ENCODE peak calls at places on chromosomes 4 and X, in ten cellular contexts. One of them, this sample, is unnamed.

GRCh38 chr4:183436417-183436816 is 8.0 kb upstream of the CDKN2AIP start:
- DNase-seq in glutamatergic neuron: no peak
- DNase-seq in fibroblast of mammary gland: no peak
- DNase-seq in AG04450: no peak
- DNase-seq in cardiac muscle cell: peak; percentile 11
- DNase-seq in astrocyte: no peak
- DNase-seq in mucosa of descending colon: no peak
- DNase-seq in heart right ventricle: no peak
- DNase-seq in MM.1S: no peak
- DNase-seq in ovary: no peak
- DNase-seq in this sample: no peak

GRCh38 chrX:145405012-145405411 is 157.7 kb downstream of the SPANXN1 start:
- DNase-seq in glutamatergic neuron: no peak
- DNase-seq in fibroblast of mammary gland: peak; percentile 33
- DNase-seq in AG04450: no peak
- DNase-seq in cardiac muscle cell: peak; percentile 13
- DNase-seq in astrocyte: no peak
- DNase-seq in mucosa of descending colon: no peak
- DNase-seq in heart right ventricle: no peak
- DNase-seq in MM.1S: peak; percentile 56
- DNase-seq in ovary: no peak
- DNase-seq in this sample: peak; percentile 16

GRCh38 chr4:163621844-163622243 is 127.4 kb downstream of the TMA16 start:
- DNase-seq in glutamatergic neuron: no peak
- DNase-seq in fibroblast of mammary gland: no peak
- DNase-seq in AG04450: no peak
- DNase-seq in cardiac muscle cell: no peak
- DNase-seq in astrocyte: no peak
- DNase-seq in mucosa of descending colon: no peak
- DNase-seq in heart right ventricle: no peak
- DNase-seq in MM.1S: no peak
- DNase-seq in ovary: no peak
- DNase-seq in this sample: no peak

GRCh38 chr4:3311489-3312171 is 18.8 kb downstream of the RGS12 start:
- DNase-seq in glutamatergic neuron: no peak
- DNase-seq in fibroblast of mammary gland: no peak
- DNase-seq in AG04450: no peak
- DNase-seq in cardiac muscle cell: no peak
- DNase-seq in astrocyte: no peak
- DNase-seq in mucosa of descending colon: no peak
- DNase-seq in heart right ventricle: no peak
- DNase-seq in MM.1S: no peak
- DNase-seq in ovary: no peak
- DNase-seq in this sample: no peak

GRCh38 chrX:70117738-70118137 is 15.5 kb upstream of the IGBP1 start:
- DNase-seq in glutamatergic neuron: no peak
- DNase-seq in fibroblast of mammary gland: no peak
- DNase-seq in AG04450: no peak
- DNase-seq in cardiac muscle cell: no peak
- DNase-seq in astrocyte: no peak
- DNase-seq in mucosa of descending colon: no peak
- DNase-seq in heart right ventricle: no peak
- DNase-seq in MM.1S: no peak
- DNase-seq in ovary: no peak
- DNase-seq in this sample: no peak

GRCh38 chr4:176964116-176964691 is 171.5 kb upstream of the VEGFC start:
- DNase-seq in glutamatergic neuron: no peak
- DNase-seq in fibroblast of mammary gland: peak; percentile 25
- DNase-seq in AG04450: no peak
- DNase-seq in cardiac muscle cell: no peak
- DNase-seq in astrocyte: no peak
- DNase-seq in mucosa of descending colon: no peak
- DNase-seq in heart right ventricle: no peak
- DNase-seq in MM.1S: peak; percentile 14
- DNase-seq in ovary: no peak
- DNase-seq in this sample: no peak

GRCh38 chr4:173293663-173294062 is 40.5 kb downstream of the HMGB2 start:
- DNase-seq in glutamatergic neuron: no peak
- DNase-seq in fibroblast of mammary gland: no peak
- DNase-seq in AG04450: no peak
- DNase-seq in cardiac muscle cell: no peak
- DNase-seq in astrocyte: no peak
- DNase-seq in mucosa of descending colon: no peak
- DNase-seq in heart right ventricle: no peak
- DNase-seq in MM.1S: no peak
- DNase-seq in ovary: no peak
- DNase-seq in this sample: no peak

GRCh38 chrX:18874560-18875255 is 109.2 kb downstream of the PHKA2 start:
- DNase-seq in glutamatergic neuron: no peak
- DNase-seq in fibroblast of mammary gland: no peak
- DNase-seq in AG04450: no peak
- DNase-seq in cardiac muscle cell: no peak
- DNase-seq in astrocyte: no peak
- DNase-seq in mucosa of descending colon: no peak
- DNase-seq in heart right ventricle: no peak
- DNase-seq in MM.1S: no peak
- DNase-seq in ovary: no peak
- DNase-seq in this sample: no peak

GRCh38 chr4:48483777-48484493 is 792 bp downstream of the SLC10A4 start:
- DNase-seq in glutamatergic neuron: peak; percentile 23
- DNase-seq in fibroblast of mammary gland: no peak
- DNase-seq in AG04450: no peak
- DNase-seq in cardiac muscle cell: no peak
- DNase-seq in astrocyte: no peak
- DNase-seq in mucosa of descending colon: no peak
- DNase-seq in heart right ventricle: no peak
- DNase-seq in MM.1S: no peak
- DNase-seq in ovary: no peak
- DNase-seq in this sample: no peak

GRCh38 chrX:70268034-70268433 is at the start of gene ARR3:
- DNase-seq in glutamatergic neuron: no peak
- DNase-seq in fibroblast of mammary gland: no peak
- DNase-seq in AG04450: no peak
- DNase-seq in cardiac muscle cell: no peak
- DNase-seq in astrocyte: no peak
- DNase-seq in mucosa of descending colon: no peak
- DNase-seq in heart right ventricle: no peak
- DNase-seq in MM.1S: no peak
- DNase-seq in ovary: no peak
- DNase-seq in this sample: no peak

GRCh38 chr4:7259039-7259438 is 66.7 kb downstream of the SORCS2 start:
- DNase-seq in glutamatergic neuron: no peak
- DNase-seq in fibroblast of mammary gland: no peak
- DNase-seq in AG04450: no peak
- DNase-seq in cardiac muscle cell: no peak
- DNase-seq in astrocyte: no peak
- DNase-seq in mucosa of descending colon: no peak
- DNase-seq in heart right ventricle: no peak
- DNase-seq in MM.1S: no peak
- DNase-seq in ovary: no peak
- DNase-seq in this sample: no peak

GRCh38 chr4:80336582-80336981 is 1.1 kb downstream of the CFAP299 start:
- DNase-seq in glutamatergic neuron: no peak
- DNase-seq in fibroblast of mammary gland: peak; percentile 42
- DNase-seq in AG04450: no peak
- DNase-seq in cardiac muscle cell: peak; percentile 63
- DNase-seq in astrocyte: peak; percentile 33
- DNase-seq in mucosa of descending colon: no peak
- DNase-seq in heart right ventricle: no peak
- DNase-seq in MM.1S: peak; percentile 31
- DNase-seq in ovary: peak; percentile 19
- DNase-seq in this sample: peak; percentile 19

GRCh38 chrX:101550362-101550761 is at the start of gene ARMCX1:
- DNase-seq in glutamatergic neuron: peak; percentile 72
- DNase-seq in fibroblast of mammary gland: peak; percentile 84
- DNase-seq in AG04450: peak; percentile 45
- DNase-seq in cardiac muscle cell: peak; percentile 50
- DNase-seq in astrocyte: peak; percentile 67
- DNase-seq in mucosa of descending colon: peak; percentile 69
- DNase-seq in heart right ventricle: peak; percentile 66
- DNase-seq in MM.1S: no peak
- DNase-seq in ovary: peak; percentile 72
- DNase-seq in this sample: peak; percentile 64

GRCh38 chrX:107197306-107197705 is 8.9 kb downstream of the NUP62CL start:
- DNase-seq in glutamatergic neuron: no peak
- DNase-seq in fibroblast of mammary gland: no peak
- DNase-seq in AG04450: no peak
- DNase-seq in cardiac muscle cell: no peak
- DNase-seq in astrocyte: no peak
- DNase-seq in mucosa of descending colon: no peak
- DNase-seq in heart right ventricle: no peak
- DNase-seq in MM.1S: no peak
- DNase-seq in ovary: no peak
- DNase-seq in this sample: no peak

GRCh38 chrX:13885591-13885990 is 68.7 kb upstream of the GPM6B start:
- DNase-seq in glutamatergic neuron: no peak
- DNase-seq in fibroblast of mammary gland: no peak
- DNase-seq in AG04450: no peak
- DNase-seq in cardiac muscle cell: no peak
- DNase-seq in astrocyte: peak; percentile 79
- DNase-seq in mucosa of descending colon: no peak
- DNase-seq in heart right ventricle: no peak
- DNase-seq in MM.1S: no peak
- DNase-seq in ovary: no peak
- DNase-seq in this sample: no peak

GRCh38 chrX:51496501-51497291 is at the start of gene NUDT11:
- DNase-seq in glutamatergic neuron: peak; percentile 85
- DNase-seq in fibroblast of mammary gland: peak; percentile 69
- DNase-seq in AG04450: no peak
- DNase-seq in cardiac muscle cell: peak; percentile 86
- DNase-seq in astrocyte: peak; percentile 54
- DNase-seq in mucosa of descending colon: peak; percentile 52
- DNase-seq in heart right ventricle: peak; percentile 58
- DNase-seq in MM.1S: peak; percentile 67
- DNase-seq in ovary: peak; percentile 68
- DNase-seq in this sample: peak; percentile 60

GRCh38 chrX:51494409-51494808 is 2.0 kb downstream of the NUDT11 start:
- DNase-seq in glutamatergic neuron: no peak
- DNase-seq in fibroblast of mammary gland: peak; percentile 19
- DNase-seq in AG04450: no peak
- DNase-seq in cardiac muscle cell: no peak
- DNase-seq in astrocyte: no peak
- DNase-seq in mucosa of descending colon: no peak
- DNase-seq in heart right ventricle: no peak
- DNase-seq in MM.1S: peak; percentile 22
- DNase-seq in ovary: no peak
- DNase-seq in this sample: no peak
- TF ChIP-seq CTCF in glutamatergic neuron: no peak
- TF ChIP-seq CTCF in fibroblast of mammary gland: peak; percentile 36
- TF ChIP-seq CTCF in AG04450: peak; percentile 45
- TF ChIP-seq CTCF in cardiac muscle cell: peak; percentile 16
- TF ChIP-seq CTCF in astrocyte: peak; percentile 21
- TF ChIP-seq CTCF in mucosa of descending colon: no peak
- TF ChIP-seq CTCF in heart right ventricle: no peak
- TF ChIP-seq CTCF in MM.1S: peak; percentile 35
- TF ChIP-seq CTCF in ovary: no peak
- TF ChIP-seq CTCF in this sample: no peak

GRCh38 chr4:116055857-116056827 is 942.7 kb upstream of the NDST4 start:
- DNase-seq in glutamatergic neuron: no peak
- DNase-seq in fibroblast of mammary gland: peak; percentile 5
- DNase-seq in AG04450: no peak
- DNase-seq in cardiac muscle cell: no peak
- DNase-seq in astrocyte: peak; percentile 3
- DNase-seq in mucosa of descending colon: no peak
- DNase-seq in heart right ventricle: no peak
- DNase-seq in MM.1S: peak; percentile 42
- DNase-seq in ovary: no peak
- DNase-seq in this sample: no peak
- TF ChIP-seq CTCF in glutamatergic neuron: peak; percentile 48
- TF ChIP-seq CTCF in fibroblast of mammary gland: peak; percentile 23
- TF ChIP-seq CTCF in AG04450: no peak
- TF ChIP-seq CTCF in cardiac muscle cell: peak; percentile 9
- TF ChIP-seq CTCF in astrocyte: peak; percentile 8
- TF ChIP-seq CTCF in mucosa of descending colon: no peak
- TF ChIP-seq CTCF in heart right ventricle: peak; percentile 15
- TF ChIP-seq CTCF in MM.1S: peak; percentile 21
- TF ChIP-seq CTCF in ovary: no peak
- TF ChIP-seq CTCF in this sample: no peak

DNA sequence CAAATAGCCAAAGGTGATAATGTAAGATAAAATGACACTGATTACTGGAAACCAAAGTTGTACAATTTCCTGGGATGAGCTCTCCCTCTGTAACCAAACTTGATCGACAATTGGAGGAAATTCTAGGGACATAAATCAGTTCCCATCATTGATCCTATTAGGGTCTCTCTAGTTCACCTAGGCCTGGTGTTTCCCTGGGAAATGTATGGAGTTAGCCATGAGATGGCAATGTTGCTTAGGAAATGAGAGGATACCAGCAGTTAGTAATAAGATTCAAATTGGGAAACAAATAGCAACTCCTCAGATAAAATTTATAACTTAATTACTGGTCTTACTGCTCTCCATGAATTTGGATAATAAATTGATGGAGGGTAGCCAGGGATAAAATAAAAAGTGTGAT is 52.2 kb downstream of the SPATA18 start:
- DNase-seq in glutamatergic neuron: no peak
- DNase-seq in fibroblast of mammary gland: peak; percentile 63
- DNase-seq in AG04450: no peak
- DNase-seq in cardiac muscle cell: peak; percentile 40
- DNase-seq in astrocyte: no peak
- DNase-seq in mucosa of descending colon: no peak
- DNase-seq in heart right ventricle: no peak
- DNase-seq in MM.1S: no peak
- DNase-seq in ovary: no peak
- DNase-seq in this sample: no peak
- TF ChIP-seq CTCF in glutamatergic neuron: no peak
- TF ChIP-seq CTCF in fibroblast of mammary gland: peak; percentile 58
- TF ChIP-seq CTCF in AG04450: no peak
- TF ChIP-seq CTCF in cardiac muscle cell: peak; percentile 34
- TF ChIP-seq CTCF in astrocyte: peak; percentile 37
- TF ChIP-seq CTCF in mucosa of descending colon: no peak
- TF ChIP-seq CTCF in heart right ventricle: peak; percentile 34
- TF ChIP-seq CTCF in MM.1S: no peak
- TF ChIP-seq CTCF in ovary: no peak
- TF ChIP-seq CTCF in this sample: peak; percentile 42

DNA sequence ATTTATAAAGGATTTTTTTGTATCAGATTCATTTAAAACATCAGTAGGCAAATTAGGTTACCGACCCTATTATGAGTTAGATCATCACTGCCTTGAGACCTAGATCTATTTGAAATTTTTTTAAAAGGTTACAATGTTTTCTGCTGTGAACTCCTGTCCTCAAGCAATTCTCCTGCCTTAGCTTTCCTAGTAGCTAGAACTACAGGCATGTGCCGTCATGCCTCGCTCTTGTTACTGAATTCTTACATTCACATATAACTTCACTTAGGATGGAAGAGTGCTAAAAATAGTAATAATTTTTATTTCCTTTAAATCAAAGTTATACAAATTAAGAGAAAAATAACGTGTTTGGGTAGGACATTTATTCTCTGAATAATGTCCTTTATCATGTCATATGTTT is 75.5 kb upstream of the MAOA start:
- DNase-seq in glutamatergic neuron: no peak
- DNase-seq in fibroblast of mammary gland: no peak
- DNase-seq in AG04450: no peak
- DNase-seq in cardiac muscle cell: no peak
- DNase-seq in astrocyte: no peak
- DNase-seq in mucosa of descending colon: no peak
- DNase-seq in heart right ventricle: no peak
- DNase-seq in MM.1S: no peak
- DNase-seq in ovary: no peak
- DNase-seq in this sample: no peak
- TF ChIP-seq CTCF in glutamatergic neuron: no peak
- TF ChIP-seq CTCF in fibroblast of mammary gland: no peak
- TF ChIP-seq CTCF in AG04450: no peak
- TF ChIP-seq CTCF in cardiac muscle cell: no peak
- TF ChIP-seq CTCF in astrocyte: no peak
- TF ChIP-seq CTCF in mucosa of descending colon: no peak
- TF ChIP-seq CTCF in heart right ventricle: no peak
- TF ChIP-seq CTCF in MM.1S: no peak
- TF ChIP-seq CTCF in ovary: no peak
- TF ChIP-seq CTCF in this sample: no peak